ENCODE peak calls at places on chromosomes 16 and 17, in four cellular contexts. Q is colonic mucosa; T is CD8-positive, alpha-beta T cell; H is fibroblast of the aortic adventitia. R is an unnamed sample.

GRCh38 chr16:31351937-31352315 is 3.0 kb upstream of the ITGAX start:
- DNase-seq in T (no peak), Q (no peak), H (no peak), R (no peak)

GRCh38 chr16:88383401-88384221 is 852 bp downstream of the ZNF469 start:
- DNase-seq in Q (no peak), H (peak), T (no peak), R (no peak)

GRCh38 chr16:80671281-80671849 is 130.6 kb downstream of the DYNLRB2 start:
- DNase-seq in T (no peak), Q (no peak), H (no peak), R (no peak)

GRCh38 chr17:36864230-36864629 is 73.0 kb upstream of the LHX1 start:
- DNase-seq in H (no peak), T (no peak), Q (no peak), R (no peak)

GRCh38 chr16:23302045-23302956 is at the start of gene SCNN1B:
- DNase-seq in T (no peak), H (no peak), Q (peak), R (no peak)

GRCh38 chr16:56357765-56358322 is 67.5 kb downstream of the AMFR start:
- DNase-seq in T (no peak), H (no peak), Q (no peak), R (no peak)

GRCh38 chr17:78337244-78338109 is 22.4 kb downstream of the SOCS3 start:
- DNase-seq in H (peak), Q (peak), T (no peak), R (no peak)

GRCh38 chr17:79003661-79004411 is 5.7 kb downstream of the CANT1 start:
- DNase-seq in T (no peak), H (no peak), Q (peak), R (no peak)

GRCh38 chr16:56191807-56192643 is 736 bp downstream of the GNAO1 start:
- DNase-seq in Q (no peak), H (no peak), T (no peak), R (no peak)

GRCh38 chr16:67040906-67041305 is 12.0 kb downstream of the CBFB start:
- DNase-seq in H (peak), T (no peak), Q (no peak), R (no peak)

GRCh38 chr16:4537376-4538066 is 1.1 kb downstream of the CDIP1 start:
- DNase-seq in Q (peak), T (no peak), H (no peak), R (no peak)

GRCh38 chr16:80375973-80376372 is 164.8 kb upstream of the DYNLRB2 start:
- DNase-seq in H (no peak), T (no peak), Q (no peak), R (no peak)

GRCh38 chr17:29180051-29180787 is at the start of gene MYO18A:
- DNase-seq in Q (peak), H (peak), T (peak), R (no peak)

GRCh38 chr17:56596741-56597494 is 3.4 kb downstream of the NOG start:
- DNase-seq in Q (no peak), T (no peak), H (no peak), R (no peak)

GRCh38 chr17:5203908-5204294 is 12.2 kb upstream of the ZNF594 start:
- DNase-seq in T (no peak), Q (no peak), H (peak), R (peak)

GRCh38 chr16:64397042-64397441 is 724.8 kb downstream of the CDH11 start:
- DNase-seq in T (no peak), H (no peak), Q (no peak), R (no peak)

GRCh38 chr17:70447588-70447987 is 278.3 kb downstream of the KCNJ2 start:
- DNase-seq in H (no peak), Q (no peak), T (no peak), R (no peak)

GRCh38 chr17:20999044-20999573 is 43.7 kb downstream of the USP22 start:
- DNase-seq in T (no peak), Q (no peak), H (peak), R (no peak)

GRCh38 chr17:42548070-42548837 is 4.5 kb upstream of the HSD17B1 start:
- DNase-seq in T (peak), H (no peak), Q (peak), R (no peak)

GRCh38 chr17:1398900-1399299 is 1.1 kb downstream of the YWHAE start:
- DNase-seq in Q (peak), T (no peak), H (peak), R (no peak)

GRCh38 chr17:10130263-10130662 is 68.1 kb downstream of the GAS7 start:
- DNase-seq in H (no peak), Q (no peak), T (no peak), R (no peak)

GRCh38 chr16:88830250-88830649 is 18.5 kb upstream of the APRT start:
- DNase-seq in Q (peak), H (no peak), T (no peak), R (no peak)

GRCh38 chr17:31926100-31926729 is 10.6 kb upstream of the SUZ12 start:
- DNase-seq in H (no peak), T (no peak), Q (no peak), R (no peak)
- TF ChIP-seq CTCF in H (no peak), T (no peak), Q (no peak), R (no peak)

GRCh38 chr17:58339775-58340622 is 11.4 kb upstream of the TSPOAP1 start:
- DNase-seq in T (no peak), Q (no peak), H (no peak), R (no peak)

GRCh38 chr17:58340623-58340876 is 11.5 kb downstream of the SUPT4H1 start:
- DNase-seq in H (no peak), T (no peak), Q (no peak), R (no peak)

GRCh38 chr17:58344047-58344790 is 7.8 kb downstream of the SUPT4H1 start:
- DNase-seq in Q (no peak), T (peak), H (no peak), R (no peak)

GRCh38 chr17:58343131-58343530 is 8.9 kb downstream of the SUPT4H1 start:
- DNase-seq in Q (no peak), T (no peak), H (no peak), R (no peak)

GRCh38 chr17:58341861-58342475 is 10.0 kb downstream of the SUPT4H1 start:
- DNase-seq in H (no peak), T (no peak), Q (no peak), R (no peak)
- H3K4me3 ChIP-seq in H (no peak), T (peak), Q (no peak), R (no peak)

GRCh38 chr17:76366247-76366646 is 12.5 kb upstream of the PRPSAP1 start:
- DNase-seq in T (no peak), Q (no peak), H (no peak), R (no peak)

GRCh38 chr17:76367647-76368046 is 13.9 kb upstream of the PRPSAP1 start:
- DNase-seq in Q (peak), H (no peak), T (no peak), R (no peak)

GRCh38 chr17:76369804-76370203 is 14.6 kb upstream of the SPHK1 start:
- DNase-seq in T (no peak), H (no peak), Q (no peak), R (no peak)

GRCh38 chr17:76370261-76370993 is 14.0 kb upstream of the SPHK1 start:
- DNase-seq in Q (no peak), T (no peak), H (peak), R (peak)

DNA sequence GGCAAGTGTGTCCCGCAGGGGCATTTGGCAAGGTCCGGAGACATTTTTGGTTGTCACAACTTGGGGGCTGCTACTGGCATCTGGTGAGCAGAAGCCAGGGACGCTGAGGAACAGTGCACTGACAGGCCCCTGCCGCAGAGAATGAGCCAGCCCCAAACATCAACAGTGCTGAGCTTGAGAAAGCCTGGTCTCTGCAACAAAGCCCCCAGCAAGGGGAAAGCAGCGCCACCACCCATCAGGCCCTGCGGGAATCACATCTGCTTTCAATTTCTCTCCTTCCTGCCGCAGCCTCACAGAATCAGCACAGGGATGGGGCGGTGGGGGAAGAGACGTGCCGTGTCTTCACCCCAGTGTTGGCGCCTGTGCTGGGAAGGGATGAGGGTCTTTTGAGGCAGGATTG is 14.8 kb upstream of the PRPSAP1 start:
- DNase-seq in Q (no peak), H (no peak), T (no peak), R (no peak)
- TF ChIP-seq CTCF in Q (no peak), H (no peak), T (no peak), R (no peak)

GRCh38 chr17:80948961-80949450 is 42.6 kb upstream of the CHMP6 start:
- DNase-seq in T (no peak), H (no peak), Q (no peak), R (no peak)
- H3K4me3 ChIP-seq in T (no peak), H (no peak), Q (no peak), R (no peak)

GRCh38 chr17:39981207-39982068 is 831 bp downstream of the PSMD3 start:
- DNase-seq in T (no peak), H (no peak), Q (no peak), R (no peak)
- TF ChIP-seq CTCF in T (no peak), H (no peak), Q (no peak), R (no peak)